ENCODE peak calls at places on chromosome 5, in seven cellular contexts. S, W, B, P, D, H and F are unnamed samples.

GRCh38 chr5:93894471-93895354 is 153.3 kb upstream of the POU5F2 start:
- DNase-seq in S (no peak), W (no peak), H (no peak), P (peak; percentile 33), D (peak; percentile 4), B (no peak), F (no peak)

GRCh38 chr5:132026516-132027008 is 15.1 kb upstream of the ACSL6 start:
- DNase-seq in S (no peak), B (no peak), W (no peak), P (no peak), D (no peak), H (no peak), F (no peak)

GRCh38 chr5:124651663-124652513 is 94.6 kb downstream of the ZNF608 start:
- DNase-seq in S (peak; percentile 79), W (peak; percentile 89), B (peak; percentile 85), P (peak; percentile 87), H (no peak), D (no peak), F (peak; percentile 89)

GRCh38 chr5:33631786-33632185 is 191.0 kb downstream of the TARS1 start:
- DNase-seq in W (no peak), H (no peak), B (no peak), D (no peak), P (no peak), S (no peak), F (no peak)

GRCh38 chr5:112616812-112617547 is 120.7 kb upstream of the APC start:
- DNase-seq in P (no peak), W (no peak), H (no peak), S (no peak), B (no peak), D (no peak), F (peak; percentile 28)

GRCh38 chr5:172942556-172942955 is 16.7 kb upstream of the RPL26L1 start:
- DNase-seq in S (no peak), W (no peak), B (no peak), H (no peak), P (no peak), D (no peak), F (no peak)

GRCh38 chr5:82670692-82671091 is 392.5 kb upstream of the RPS23 start:
- DNase-seq in B (no peak), W (no peak), H (no peak), P (no peak), D (no peak), S (no peak), F (no peak)

GRCh38 chr5:150238646-150239045 is 48.8 kb downstream of the SLC6A7 start:
- DNase-seq in W (no peak), D (no peak), B (no peak), P (no peak), S (no peak), H (no peak), F (no peak)

GRCh38 chr5:5658226-5658625 is 235.7 kb downstream of the ICE1 start:
- DNase-seq in H (no peak), S (no peak), W (no peak), B (no peak), D (peak; percentile 20), P (no peak), F (no peak)

GRCh38 chr5:177389368-177390169 is 5.3 kb downstream of the SLC34A1 start:
- DNase-seq in D (peak; percentile 96), B (peak; percentile 55), S (no peak), W (no peak), P (no peak), H (no peak), F (no peak)

GRCh38 chr5:33827335-33827734 is 64.5 kb downstream of the ADAMTS12 start:
- DNase-seq in W (no peak), D (no peak), P (no peak), B (no peak), S (no peak), H (no peak), F (no peak)

GRCh38 chr5:163408311-163408923 is 29.0 kb upstream of the CCNG1 start:
- DNase-seq in D (peak; percentile 40), W (peak; percentile 26), P (peak; percentile 78), B (peak; percentile 47), S (peak; percentile 53), H (peak; percentile 26), F (peak; percentile 56)

GRCh38 chr5:155082401-155082800 is 68.8 kb downstream of the KIF4B start:
- DNase-seq in H (no peak), S (no peak), P (no peak), D (peak; percentile 68), B (no peak), W (no peak), F (no peak)